ENCODE peak calls at places on chromosomes 3 and 15, in five cellular contexts. J is Peyer's patch; M is CD8-positive, alpha-beta memory T cell; L is uterus; S is mesendoderm. Q is an unnamed sample.

GRCh38 chr3:133927543-133928066 is 31.9 kb upstream of the RAB6B start:
- DNase-seq in J (peak; percentile 82), M (peak; percentile 83), L (peak; percentile 62), S (peak; percentile 34), Q (no peak)

GRCh38 chr3:71512000-71512399 is 71.5 kb downstream of the FOXP1 start:
- DNase-seq in J (peak; percentile 60), M (peak; percentile 66), L (no peak), S (peak; percentile 88), Q (peak; percentile 11)

GRCh38 chr15:100703032-100703578 is 100.7 kb downstream of the ASB7 start:
- DNase-seq in J (no peak), M (no peak), L (no peak), S (peak; percentile 87), Q (no peak)

GRCh38 chr3:13105181-13105580 is 32.0 kb upstream of the IQSEC1 start:
- DNase-seq in J (no peak), M (no peak), L (no peak), S (no peak), Q (no peak)

GRCh38 chr3:152853196-152853595 is 18.3 kb downstream of the P2RY1 start:
- DNase-seq in J (no peak), M (no peak), L (no peak), S (no peak), Q (no peak)

GRCh38 chr15:95799286-95800187 is 531.0 kb upstream of the NR2F2 start:
- DNase-seq in J (no peak), M (no peak), L (no peak), S (no peak), Q (no peak)

GRCh38 chr3:129673897-129674797 is 67.7 kb upstream of the PLXND1 start:
- DNase-seq in J (no peak), M (no peak), L (no peak), S (no peak), Q (no peak)

GRCh38 chr3:161263057-161263456 is 41.9 kb downstream of the NMD3 start:
- DNase-seq in J (no peak), M (no peak), L (no peak), S (no peak), Q (no peak)

GRCh38 chr15:65233651-65234050 is 22.4 kb upstream of the CILP start:
- DNase-seq in J (no peak), M (no peak), L (no peak), S (no peak), Q (no peak)

GRCh38 chr15:32838820-32839219 is 121.0 kb downstream of the GREM1 start:
- DNase-seq in J (peak; percentile 63), M (no peak), L (no peak), S (no peak), Q (no peak)

GRCh38 chr3:183764854-183765731 is 60.3 kb downstream of the MAP6D1 start:
- DNase-seq in J (no peak), M (no peak), L (no peak), S (peak; percentile 67), Q (no peak)

GRCh38 chr3:124745756-124746155 is 15.5 kb downstream of the UMPS start:
- DNase-seq in J (no peak), M (no peak), L (no peak), S (no peak), Q (no peak)

GRCh38 chr3:124751501-124751900 is 21.2 kb downstream of the UMPS start:
- DNase-seq in J (no peak), M (no peak), L (no peak), S (no peak), Q (no peak)

GRCh38 chr3:124748560-124749198 is 18.4 kb downstream of the UMPS start:
- DNase-seq in J (no peak), M (no peak), L (no peak), S (no peak), Q (no peak)

GRCh38 chr3:124745092-124745491 is 14.8 kb downstream of the UMPS start:
- DNase-seq in J (no peak), M (no peak), L (no peak), S (peak; percentile 55), Q (no peak)

DNA sequence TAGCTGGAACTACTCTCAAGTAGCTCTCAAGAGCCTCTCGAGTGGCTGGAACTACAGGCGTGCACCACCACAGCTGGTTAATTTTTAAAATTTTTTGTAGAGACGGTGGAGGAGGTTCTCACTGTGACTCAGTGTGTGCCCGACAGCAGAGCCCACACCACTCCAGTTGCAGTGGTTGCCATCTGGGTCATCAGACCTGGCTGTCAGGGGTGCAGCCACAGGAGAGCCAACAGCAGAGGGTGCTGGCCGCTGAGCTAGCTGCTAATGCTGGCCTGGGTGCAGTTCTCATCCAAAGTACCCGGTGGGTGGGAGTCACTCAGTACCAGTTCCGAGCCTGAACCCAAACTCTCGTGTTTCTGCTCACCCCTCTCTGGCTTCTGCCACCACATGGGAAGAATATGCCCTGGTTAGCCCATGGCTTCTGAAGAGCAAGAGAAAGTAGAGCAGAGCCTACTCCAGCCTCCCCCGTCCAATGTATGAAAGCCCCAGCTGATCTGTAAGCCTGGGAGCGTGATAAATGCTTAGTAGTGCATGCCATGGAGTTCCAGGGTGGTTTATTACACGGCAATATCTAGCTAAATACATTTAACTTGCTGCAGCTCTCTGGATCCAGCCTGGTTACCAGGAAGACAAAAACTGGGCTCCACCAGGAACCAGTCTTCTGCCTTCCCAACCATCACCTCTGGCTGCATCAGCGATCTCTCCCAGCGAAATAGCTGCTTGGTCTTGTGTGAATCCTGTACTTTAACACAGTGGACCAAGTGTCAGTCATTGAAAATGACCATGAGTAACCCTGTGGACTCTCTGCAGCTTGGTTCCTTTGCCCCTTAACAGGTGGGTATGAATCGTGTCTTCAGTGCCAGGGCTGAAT is 17.1 kb downstream of the UMPS start:
- DNase-seq in J (no peak), M (no peak), L (no peak), S (no peak), Q (no peak)
- H3K36me3 ChIP-seq in J (no peaks in the 10 kb centered on the region), M (peaks cover 9% of the 10 kb centered on the region), L (no peaks in the 10 kb centered on the region), S (peaks cover 13% of the 10 kb centered on the region), Q (peaks cover 46% of the 10 kb centered on the region)

GRCh38 chr3:52361011-52361410 is 44.9 kb downstream of the DNAH1 start:
- DNase-seq in J (no peak), M (no peak), L (no peak), S (no peak), Q (no peak)

GRCh38 chr3:52356126-52356525 is 40.0 kb downstream of the DNAH1 start:
- DNase-seq in J (no peak), M (no peak), L (no peak), S (no peak), Q (no peak)

GRCh38 chr3:52357151-52358080 is 41.3 kb downstream of the DNAH1 start:
- DNase-seq in J (no peak), M (no peak), L (no peak), S (no peak), Q (peak; percentile 13)

GRCh38 chr3:52359116-52359855 is 43.2 kb downstream of the DNAH1 start:
- DNase-seq in J (no peak), M (no peak), L (no peak), S (no peak), Q (no peak)

DNA sequence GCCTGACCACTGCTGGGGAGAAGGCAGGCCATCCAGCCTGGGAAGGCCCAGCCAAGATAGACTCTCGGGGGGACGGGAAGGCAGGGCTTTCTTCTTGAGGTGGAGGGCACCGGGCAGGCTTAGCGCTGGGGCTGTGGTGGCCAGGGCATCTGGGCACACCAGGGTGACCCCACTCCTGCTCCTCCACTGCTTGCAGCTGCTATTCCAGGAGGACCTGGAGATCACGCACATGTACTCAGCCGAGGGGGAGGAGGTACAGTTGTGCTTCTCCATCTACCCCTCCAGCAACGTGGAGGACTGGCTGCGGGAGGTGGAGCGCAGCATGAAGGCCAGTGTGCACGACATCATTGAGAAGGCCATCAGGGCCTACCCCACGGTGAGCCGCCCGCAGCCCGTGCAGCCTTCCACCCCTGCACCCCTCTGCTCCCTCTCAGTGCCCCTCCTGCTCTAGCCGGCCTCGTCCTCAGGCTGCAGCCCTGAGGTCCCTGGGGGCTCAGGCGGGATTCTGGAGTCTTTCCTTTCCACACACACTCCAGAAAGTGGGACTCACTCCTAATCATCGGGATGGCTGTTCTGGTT is 42.3 kb downstream of the DNAH1 start:
- DNase-seq in J (no peak), M (no peak), L (no peak), S (no peak), Q (no peak)
- H3K36me3 ChIP-seq in J (no peaks in the 10 kb centered on the region), M (peaks cover 8% of the 10 kb centered on the region), L (no peaks in the 10 kb centered on the region), S (no peaks in the 10 kb centered on the region), Q (no peaks in the 10 kb centered on the region)

GRCh38 chr3:48467110-48467454 is 20.5 kb downstream of the ATRIP start:
- DNase-seq in J (no peak), M (no peak), L (no peak), S (no peak), Q (no peak)
- H3K36me3 ChIP-seq in J (no peaks in the 10 kb centered on the region), M (peaks cover 28% of the 10 kb centered on the region), L (no peaks in the 10 kb centered on the region), S (no peaks in the 10 kb centered on the region), Q (peaks cover 49% of the 10 kb centered on the region)

DNA sequence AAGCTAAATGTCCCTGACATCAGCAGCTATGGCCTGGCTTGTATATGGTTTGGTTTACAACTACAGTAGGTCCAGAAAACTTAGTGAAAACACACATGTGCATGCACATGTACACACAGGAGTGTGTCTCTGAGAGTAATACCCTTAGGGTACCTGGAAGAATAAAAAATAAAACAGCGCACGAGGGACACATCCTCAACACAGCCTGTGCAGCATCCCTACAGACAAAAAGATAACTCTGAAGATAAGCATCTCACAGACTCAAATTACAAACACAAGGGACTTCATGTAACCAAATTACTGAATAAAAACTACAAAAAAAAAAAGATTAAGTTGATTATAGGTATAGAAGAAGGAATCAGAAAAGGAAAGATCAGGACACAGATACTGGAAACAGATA is 108.8 kb downstream of the CTNNB1 start:
- DNase-seq in J (no peak), M (no peak), L (no peak), S (no peak), Q (no peak)
- H3K36me3 ChIP-seq in J (no peaks in the 10 kb centered on the region), M (no peaks in the 10 kb centered on the region), L (no peaks in the 10 kb centered on the region), S (no peaks in the 10 kb centered on the region), Q (no peaks in the 10 kb centered on the region)

GRCh38 chr15:49135342-49135857 is 20.0 kb downstream of the COPS2 start:
- DNase-seq in J (no peak), M (no peak), L (no peak), S (no peak), Q (no peak)

GRCh38 chr15:49135893-49136292 is 19.5 kb downstream of the COPS2 start:
- DNase-seq in J (no peak), M (no peak), L (no peak), S (no peak), Q (no peak)

GRCh38 chr15:49134683-49135341 is 20.6 kb downstream of the COPS2 start:
- DNase-seq in J (no peak), M (no peak), L (no peak), S (no peak), Q (no peak)

DNA sequence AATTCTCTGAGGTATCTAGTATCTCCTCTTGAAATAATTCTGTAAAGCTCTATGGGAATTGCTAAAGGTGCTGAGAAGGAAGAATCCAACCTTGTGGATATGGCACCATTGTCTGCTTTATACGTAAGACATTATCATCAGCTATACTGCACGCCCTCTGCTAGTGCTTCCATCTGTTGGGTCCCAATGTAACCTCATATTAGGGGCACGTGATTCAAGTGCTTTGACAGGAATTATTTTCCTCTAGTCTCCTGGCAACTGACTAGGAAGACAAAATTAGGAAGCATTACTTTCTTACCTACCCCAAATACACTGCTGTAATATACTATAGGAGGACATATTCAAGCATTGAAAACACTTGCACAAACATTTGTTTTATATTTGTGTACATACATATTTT is 24.0 kb downstream of the COPS2 start:
- DNase-seq in J (no peak), M (no peak), L (no peak), S (no peak), Q (no peak)
- H3K36me3 ChIP-seq in J (no peaks in the 10 kb centered on the region), M (peaks cover 46% of the 10 kb centered on the region), L (no peaks in the 10 kb centered on the region), S (peaks cover 2% of the 10 kb centered on the region), Q (peaks cover 82% of the 10 kb centered on the region)

Q was measured in DND-41.